ENCODE peak calls at places on chromosomes 1 and 21, in six cellular contexts. E is A549; A is fibroblast of lung; D is CD4-positive, alpha-beta T cell; R is RWPE1; P is neural crest cell. Q is an unnamed sample.

GRCh38 chr1:42876009-42876408 is 29.6 kb downstream of the ZNF691 start:
- DNase-seq in A (no peak), E (no peak), P (no peak), D (no peak), R (no peak), Q (no peak)

GRCh38 chr1:164155337-164155850 is 403.6 kb upstream of the PBX1 start:
- DNase-seq in R (no peak), D (no peak), P (no peak), E (peak), A (no peak), Q (no peak)

GRCh38 chr21:46500224-46500861 is 41.7 kb downstream of the DIP2A start:
- DNase-seq in R (peak), P (no peak), A (peak), E (peak), D (no peak), Q (no peak)

GRCh38 chr1:180271640-180272255 is 41.7 kb downstream of the LHX4 start:
- DNase-seq in E (no peak), A (no peak), R (no peak), D (no peak), P (no peak), Q (no peak)

GRCh38 chr1:178093958-178094751 is at the start of gene RASAL2:
- DNase-seq in D (no peak), E (peak), A (peak), P (peak), R (peak), Q (no peak)

GRCh38 chr1:118995312-118996016 is 7.3 kb upstream of the TBX15 start:
- DNase-seq in A (no peak), R (no peak), D (no peak), E (no peak), P (no peak), Q (no peak)

GRCh38 chr21:28487455-28488070 is 505.1 kb downstream of the LTN1 start:
- DNase-seq in E (no peak), R (no peak), D (no peak), A (peak), P (no peak), Q (no peak)

GRCh38 chr21:31656199-31657095 is 3.0 kb upstream of the SOD1 start:
- DNase-seq in E (no peak), D (no peak), R (no peak), P (no peak), A (no peak), Q (no peak)

GRCh38 chr1:231020816-231021215 is 19.2 kb downstream of the FAM89A start:
- DNase-seq in E (no peak), D (no peak), P (no peak), R (no peak), A (peak), Q (no peak)

GRCh38 chr1:156508205-156508954 is 7.8 kb upstream of the MEF2D start:
- DNase-seq in E (no peak), R (no peak), A (peak), D (no peak), P (no peak), Q (peak)

GRCh38 chr21:42063578-42064521 is 7.3 kb upstream of the UMODL1 start:
- DNase-seq in E (no peak), R (peak), A (no peak), P (no peak), D (peak), Q (no peak)

GRCh38 chr1:162913345-162913744 is 52.4 kb upstream of the CCDC190 start:
- DNase-seq in A (no peak), E (no peak), P (no peak), D (no peak), R (peak), Q (no peak)

GRCh38 chr1:204295666-204296065 is 64.1 kb downstream of the PLEKHA6 start:
- DNase-seq in E (no peak), A (peak), R (no peak), P (no peak), D (no peak), Q (peak)

GRCh38 chr1:221772107-221772506 is 30.2 kb upstream of the DUSP10 start:
- DNase-seq in P (no peak), A (peak), D (no peak), E (no peak), R (no peak), Q (peak)

GRCh38 chr1:201511925-201512539 is 5.1 kb upstream of the CSRP1 start:
- DNase-seq in A (no peak), E (no peak), R (no peak), P (no peak), D (no peak), Q (no peak)

GRCh38 chr1:173062156-173062938 is 11.6 kb upstream of the TNFSF18 start:
- DNase-seq in R (peak), P (no peak), E (peak), D (no peak), A (peak), Q (no peak)

GRCh38 chr1:181347495-181348390 is 135.6 kb upstream of the CACNA1E start:
- DNase-seq in D (no peak), P (no peak), R (no peak), A (no peak), E (no peak), Q (no peak)

GRCh38 chr1:19448491-19449439 is 36.6 kb downstream of the CAPZB start:
- DNase-seq in D (no peak), A (peak), R (peak), P (no peak), E (peak), Q (peak)

GRCh38 chr1:50989694-50990093 is 19.6 kb downstream of the CDKN2C start:
- DNase-seq in D (no peak), A (no peak), R (no peak), E (no peak), P (no peak), Q (no peak)

GRCh38 chr1:153880962-153881361 is 41.8 kb downstream of the GATAD2B start:
- DNase-seq in A (peak), E (peak), P (peak), R (peak), D (peak), Q (peak)

GRCh38 chr1:205440476-205441317 is 15.1 kb downstream of the BLACAT1 start:
- DNase-seq in E (peak), R (peak), P (no peak), D (peak), A (peak), Q (no peak)

GRCh38 chr1:51453010-51453409 is 66.1 kb downstream of the EPS15 start:
- DNase-seq in A (no peak), P (no peak), R (no peak), D (no peak), E (no peak), Q (no peak)

GRCh38 chr1:211578640-211579433 is at the start of gene SLC30A1:
- DNase-seq in D (peak), E (peak), R (peak), A (peak), P (peak), Q (peak)

GRCh38 chr1:245939756-245940345 is 567.2 kb downstream of the SMYD3 start:
- DNase-seq in P (no peak), D (no peak), E (no peak), R (no peak), A (no peak), Q (no peak)

GRCh38 chr1:24503003-24503751 is 541 bp downstream of the RCAN3 start:
- DNase-seq in A (no peak), P (no peak), E (peak), R (peak), D (peak), Q (no peak)

GRCh38 chr1:228646717-228647522 is 88.4 kb upstream of the RHOU start:
- DNase-seq in R (peak), E (peak), D (peak), A (peak), P (no peak), Q (no peak)

GRCh38 chr1:91553196-91553595 is 52.5 kb downstream of the CDC7 start:
- DNase-seq in D (no peak), E (no peak), A (peak), P (peak), R (peak), Q (no peak)

GRCh38 chr1:94296018-94296417 is 58.6 kb upstream of the ARHGAP29 start:
- DNase-seq in A (peak), D (no peak), E (no peak), P (no peak), R (no peak), Q (peak)

GRCh38 chr21:27400045-27400444 is 433.2 kb upstream of the ADAMTS5 start:
- DNase-seq in P (no peak), D (no peak), A (no peak), E (no peak), R (no peak), Q (no peak)

GRCh38 chr1:48898894-48899293 is 122.2 kb upstream of the BEND5 start:
- DNase-seq in A (no peak), R (no peak), E (no peak), D (no peak), P (no peak), Q (no peak)

GRCh38 chr1:114292194-114292593 is 138.5 kb upstream of the SYT6 start:
- DNase-seq in D (no peak), R (no peak), E (no peak), P (no peak), A (no peak), Q (no peak)

GRCh38 chr1:200907611-200908097 is 13.0 kb downstream of the INAVA start:
- DNase-seq in A (no peak), D (no peak), E (peak), P (no peak), R (no peak), Q (no peak)

GRCh38 chr1:1346501-1346890 is 2.7 kb downstream of the DVL1 start:
- DNase-seq in A (no peak), R (no peak), P (no peak), D (no peak), E (no peak), Q (no peak)

GRCh38 chr1:1345384-1345783 is 3.8 kb downstream of the DVL1 start:
- DNase-seq in E (no peak), A (no peak), P (no peak), D (no peak), R (no peak), Q (no peak)

GRCh38 chr1:1343811-1344421 is 5.3 kb downstream of the DVL1 start:
- DNase-seq in D (no peak), P (no peak), A (no peak), R (no peak), E (no peak), Q (no peak)

GRCh38 chr1:1345860-1346500 is 3.2 kb downstream of the DVL1 start:
- DNase-seq in A (no peak), E (no peak), R (no peak), D (no peak), P (no peak), Q (no peak)

DNA sequence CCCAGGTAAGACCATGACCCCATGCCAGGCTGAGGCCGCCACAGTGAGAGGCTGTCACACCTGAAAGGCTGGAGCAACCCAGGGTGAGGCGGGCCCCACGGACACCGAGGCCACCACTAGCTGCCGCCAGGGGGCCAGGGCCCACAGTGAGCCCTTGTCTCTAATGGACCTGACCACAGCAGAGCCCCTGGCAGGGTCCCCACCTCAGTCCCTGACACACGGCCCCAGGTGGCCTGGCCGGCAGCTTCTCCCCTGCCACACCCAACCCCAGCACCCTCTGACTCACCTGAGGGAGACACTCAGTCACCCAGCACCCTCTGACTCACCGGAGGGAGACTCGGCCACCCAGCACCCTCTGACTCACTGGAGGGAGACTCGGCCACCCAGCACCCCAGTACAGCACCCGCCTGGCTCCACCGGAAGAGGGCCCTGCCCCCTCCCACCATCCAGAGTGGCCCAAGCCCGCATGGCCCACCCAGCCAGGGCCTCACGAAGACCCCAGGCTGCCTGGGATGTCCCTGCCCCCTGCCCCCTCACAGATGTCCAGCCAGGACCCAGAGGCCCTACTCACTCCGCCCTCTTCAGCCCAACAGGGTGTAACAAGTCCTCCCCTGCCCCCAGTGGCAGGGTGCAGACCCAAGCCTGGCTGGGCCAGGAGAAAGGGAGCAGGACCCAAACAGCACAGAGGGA is 4.4 kb downstream of the DVL1 start:
- DNase-seq in A (peak), D (no peak), P (no peak), R (peak), E (peak), Q (no peak)
- TF ChIP-seq CTCF in A (peak), D (no peak), P (peak), R (peak), E (peak), Q (peak)

DNA sequence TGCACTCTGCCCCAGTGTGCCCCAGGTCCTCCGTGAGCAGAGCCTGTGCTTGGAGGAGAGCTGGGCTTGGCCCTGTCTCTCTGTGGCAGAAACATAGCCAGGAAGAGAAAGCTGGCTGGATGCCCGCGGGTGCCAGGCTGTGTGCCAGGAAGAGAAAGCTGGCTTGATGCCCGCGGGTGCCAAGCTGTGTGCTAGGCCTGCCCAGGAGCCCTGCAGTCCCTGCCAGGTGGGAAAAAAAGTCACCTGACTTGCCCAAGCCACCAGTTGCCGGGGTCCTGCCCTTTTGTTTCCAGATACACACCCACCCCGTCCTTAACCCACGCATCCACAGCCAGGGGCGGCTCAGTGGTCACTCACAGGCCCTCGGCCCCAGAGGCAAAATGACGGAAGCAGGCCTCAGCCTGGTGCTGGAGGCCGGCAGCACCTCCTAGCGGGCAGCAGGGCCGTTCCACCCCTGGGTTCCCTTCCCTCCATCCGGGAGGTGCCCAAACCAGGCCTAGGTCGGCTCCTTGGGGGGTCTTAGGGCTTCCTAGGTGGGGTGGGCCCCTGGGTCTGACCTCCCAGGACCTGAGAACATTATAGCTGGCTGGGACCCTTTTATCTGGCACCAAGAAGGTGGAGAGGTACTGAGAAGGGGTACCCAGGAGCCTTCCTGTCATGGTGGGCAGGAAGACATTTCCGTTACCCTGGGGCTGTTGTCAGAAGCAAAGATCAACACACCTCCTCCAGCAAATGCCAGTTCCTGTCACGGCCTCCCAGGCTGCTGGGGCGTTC is 9.1 kb downstream of the ITGB2 start:
- DNase-seq in R (no peak), D (peak), P (no peak), A (no peak), E (peak), Q (no peak)
- TF ChIP-seq CTCF in R (peak), D (peak), P (no peak), A (no peak), E (peak), Q (no peak)

DNA sequence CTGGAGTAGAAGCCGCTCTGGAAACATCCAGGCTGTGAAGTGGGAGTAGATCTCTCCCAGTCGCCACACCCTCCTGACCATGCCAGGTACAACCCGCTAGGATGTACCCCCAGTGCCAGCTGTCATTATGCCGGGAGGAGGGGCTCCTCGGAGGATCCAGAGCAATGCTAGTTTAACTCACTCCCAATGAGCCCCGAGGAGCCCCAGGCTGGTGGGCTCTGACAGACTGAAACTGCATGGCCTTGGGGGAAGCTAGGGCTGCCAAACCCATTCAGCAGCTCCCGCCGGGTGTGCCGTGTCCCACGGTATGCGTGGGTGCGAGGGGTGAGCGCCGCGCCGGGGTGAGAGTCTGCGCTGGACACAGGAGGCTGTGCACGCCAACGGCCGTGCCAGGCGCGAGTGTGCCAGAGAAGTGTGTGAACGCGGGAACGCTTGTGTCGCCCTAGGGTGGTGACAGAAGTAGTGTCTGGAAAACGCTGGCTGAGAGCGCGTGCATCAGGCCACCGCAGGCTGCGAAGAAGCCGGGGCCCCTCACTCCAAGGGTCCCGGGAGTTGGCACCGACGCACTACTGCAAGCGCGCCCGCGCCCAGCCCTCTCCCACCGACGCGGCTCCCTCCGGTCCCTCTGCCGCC is 177.1 kb upstream of the EDN2 start:
- DNase-seq in E (no peak), A (no peak), R (no peak), P (no peak), D (peak), Q (no peak)
- TF ChIP-seq CTCF in E (no peak), A (no peak), R (no peak), P (no peak), D (no peak), Q (no peak)

GRCh38 chr1:240486596-240486995 is 125.4 kb downstream of the GREM2 start:
- DNase-seq in D (no peak), E (no peak), A (no peak), P (no peak), R (no peak), Q (no peak)

GRCh38 chr1:240491156-240491555 is 120.8 kb downstream of the GREM2 start:
- DNase-seq in P (no peak), R (peak), E (peak), D (no peak), A (peak), Q (no peak)

GRCh38 chr1:240491796-240492195 is 120.2 kb downstream of the GREM2 start:
- DNase-seq in R (no peak), P (no peak), D (no peak), E (no peak), A (no peak), Q (no peak)

GRCh38 chr1:240484804-240485441 is 127.0 kb downstream of the GREM2 start:
- DNase-seq in R (no peak), P (no peak), A (no peak), E (no peak), D (no peak), Q (no peak)

GRCh38 chr1:240487493-240487892 is 124.5 kb downstream of the GREM2 start:
- DNase-seq in R (no peak), A (no peak), P (no peak), E (no peak), D (no peak), Q (no peak)
- TF ChIP-seq CTCF in R (no peak), A (no peak), P (no peak), E (no peak), D (no peak), Q (peak)

Q was measured in AG09319.